ENCODE peak calls at places on chromosomes 7 and 10, in ten cellular contexts. O is NB4, H is HepG2, Q is uterus, B is ovary, E is IMR-90, S is A549, V is Peyer's patch, U is tibial nerve, X is suprapubic skin. I is an unnamed sample.

GRCh38 chr7:158094671-158095256 is 492.9 kb downstream of the PTPRN2 start:
- DNase-seq in O (no peak), H (no peak), Q (no peak), B (no peak), E (no peak), S (no peak), V (no peak), U (no peak), X (no peak), I (no peak)

GRCh38 chr10:15168296-15168780 is at the start of gene NMT2:
- DNase-seq in O (peak), H (peak), Q (peak), B (no peak), E (no peak), S (peak), V (peak), U (no peak), X (peak), I (no peak)

GRCh38 chr10:260819-261429 is 125.7 kb downstream of the ZMYND11 start:
- DNase-seq in O (no peak), H (no peak), Q (no peak), B (no peak), E (no peak), S (no peak), V (no peak), U (no peak), X (no peak), I (no peak)

GRCh38 chr7:1866601-1867000 is 196.5 kb downstream of the ELFN1 start:
- DNase-seq in O (no peak), H (no peak), Q (no peak), B (no peak), E (no peak), S (no peak), V (no peak), U (no peak), X (no peak), I (no peak)

GRCh38 chr7:157488966-157489365 is 152.2 kb downstream of the DNAJB6 start:
- DNase-seq in O (no peak), H (no peak), Q (no peak), B (no peak), E (no peak), S (no peak), V (no peak), U (no peak), X (no peak), I (no peak)

GRCh38 chr10:53702489-53702888 is 929.9 kb upstream of the MBL2 start:
- DNase-seq in O (no peak), H (no peak), Q (no peak), B (no peak), E (no peak), S (no peak), V (no peak), U (no peak), X (no peak), I (no peak)

GRCh38 chr7:88318196-88318595 is 11.5 kb upstream of the STEAP4 start:
- DNase-seq in O (no peak), H (no peak), Q (no peak), B (no peak), E (no peak), S (no peak), V (no peak), U (no peak), X (no peak), I (no peak)

GRCh38 chr10:96964131-96964530 is 132.0 kb downstream of the LCOR start:
- DNase-seq in O (no peak), H (no peak), Q (no peak), B (no peak), E (no peak), S (no peak), V (no peak), U (no peak), X (no peak), I (no peak)

GRCh38 chr7:116591202-116592040 is 66.6 kb downstream of the CAV1 start:
- DNase-seq in O (peak), H (no peak), Q (no peak), B (no peak), E (peak), S (no peak), V (no peak), U (no peak), X (no peak), I (no peak)

GRCh38 chr7:90474284-90475210 is 5.1 kb downstream of the PTTG1IP2 start:
- DNase-seq in O (no peak), H (no peak), Q (no peak), B (no peak), E (peak), S (no peak), V (no peak), U (no peak), X (no peak), I (no peak)

GRCh38 chr10:96390460-96390864 is 31.7 kb upstream of the OPALIN start:
- DNase-seq in O (no peak), H (no peak), Q (peak), B (no peak), E (no peak), S (no peak), V (no peak), U (no peak), X (no peak), I (no peak)

GRCh38 chr7:120603366-120603765 is 254.6 kb downstream of the TSPAN12 start:
- DNase-seq in O (no peak), H (no peak), Q (no peak), B (no peak), E (no peak), S (no peak), V (no peak), U (no peak), X (no peak), I (no peak)
- TF ChIP-seq POLR2A in O (no peak), H (no peak), Q (no peak), B (no peak), E (no peak), S (no peak), V (no peak), U (no peak), X (no peak), I (no peak)

GRCh38 chr7:45564485-45564884 is 9.7 kb upstream of the ADCY1 start:
- DNase-seq in O (no peak), H (no peak), Q (no peak), B (no peak), E (no peak), S (no peak), V (no peak), U (no peak), X (no peak), I (no peak)
- TF ChIP-seq POLR2A in O (no peak), H (no peak), Q (no peak), B (no peak), E (no peak), S (no peak), V (no peak), U (no peak), X (no peak), I (no peak)

DNA sequence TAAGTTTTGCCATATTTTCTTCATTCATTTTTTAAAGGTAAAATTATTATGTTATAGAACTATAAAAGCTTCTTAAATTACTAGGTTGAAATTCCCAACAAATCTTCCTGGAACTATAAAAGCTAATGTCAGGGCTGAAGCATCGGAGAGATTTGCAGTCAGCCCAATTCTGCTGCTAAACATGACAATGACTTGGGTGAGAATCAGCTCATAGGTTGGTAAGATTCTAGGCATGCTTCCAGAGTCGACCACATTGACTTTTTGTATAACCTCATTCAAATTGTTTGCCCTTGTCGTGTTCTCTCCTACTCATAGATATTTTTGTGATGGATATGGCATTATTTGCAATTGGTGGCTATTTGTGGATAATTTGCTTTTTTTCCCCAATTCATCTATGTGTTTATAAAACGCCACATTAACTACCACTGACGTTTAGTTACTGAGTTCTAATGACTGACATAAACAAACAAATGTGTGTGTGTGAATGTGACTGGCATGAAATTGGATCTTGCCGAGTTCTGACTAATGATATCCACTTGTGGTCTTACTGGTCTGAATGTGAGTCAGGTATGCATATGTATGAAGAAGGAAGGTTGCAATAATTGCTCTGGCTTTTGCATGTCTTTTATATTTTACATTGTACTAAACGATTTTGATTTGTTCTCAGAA is 579.8 kb downstream of the PARD3 start:
- DNase-seq in O (no peak), H (no peak), Q (no peak), B (no peak), E (peak), S (no peak), V (no peak), U (no peak), X (no peak), I (no peak)
- TF ChIP-seq POLR2A in O (no peak), H (no peak), Q (no peak), B (no peak), E (no peak), S (no peak), V (no peak), U (no peak), X (no peak), I (no peak)

GRCh38 chr10:110391541-110391940 is 86.8 kb upstream of the SMNDC1 start:
- DNase-seq in O (no peak), H (no peak), Q (no peak), B (no peak), E (no peak), S (no peak), V (peak), U (no peak), X (no peak), I (no peak)

GRCh38 chr10:110389250-110389649 is 84.5 kb upstream of the SMNDC1 start:
- DNase-seq in O (peak), H (no peak), Q (no peak), B (no peak), E (no peak), S (no peak), V (peak), U (no peak), X (no peak), I (no peak)

GRCh38 chr10:110387617-110387982 is 82.9 kb upstream of the SMNDC1 start:
- DNase-seq in O (no peak), H (no peak), Q (no peak), B (no peak), E (no peak), S (no peak), V (no peak), U (no peak), X (no peak), I (no peak)

GRCh38 chr10:110387983-110388681 is 83.4 kb upstream of the SMNDC1 start:
- DNase-seq in O (no peak), H (no peak), Q (no peak), B (no peak), E (no peak), S (no peak), V (peak), U (no peak), X (no peak), I (no peak)

DNA sequence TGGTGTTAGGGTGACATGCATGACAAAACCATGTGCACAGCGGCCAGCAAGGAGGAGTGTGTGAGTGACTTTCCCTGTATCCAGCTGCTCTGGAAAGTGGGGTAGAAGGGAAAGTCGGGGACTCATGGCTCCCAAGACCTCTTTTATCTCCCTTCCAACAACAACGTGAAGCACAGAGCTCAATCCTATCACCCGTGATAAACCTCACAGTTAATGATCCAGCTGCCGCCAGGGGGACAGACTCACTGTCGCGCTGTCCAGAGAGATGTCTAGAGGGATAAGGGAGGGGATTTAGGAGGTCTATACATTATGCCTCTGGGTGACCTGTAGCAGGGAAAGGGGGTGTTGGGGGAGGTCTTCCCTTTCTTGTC is 83.9 kb upstream of the SMNDC1 start:
- DNase-seq in O (no peak), H (no peak), Q (no peak), B (no peak), E (no peak), S (no peak), V (peak), U (no peak), X (no peak), I (no peak)
- TF ChIP-seq POLR2A in O (no peak), H (no peak), Q (no peak), B (no peak), E (no peak), S (no peak), V (no peak), U (no peak), X (no peak), I (no peak)

GRCh38 chr10:17166699-17167098 is 34.8 kb downstream of the TRDMT1 start:
- DNase-seq in O (no peak), H (no peak), Q (no peak), B (no peak), E (no peak), S (no peak), V (no peak), U (no peak), X (no peak), I (no peak)
- TF ChIP-seq POLR2A in O (no peak), H (no peak), Q (no peak), B (no peak), E (no peak), S (no peak), V (no peak), U (no peak), X (no peak), I (no peak)

GRCh38 chr7:73839743-73840714 is 2.3 kb downstream of the METTL27 start:
- DNase-seq in O (no peak), H (no peak), Q (no peak), B (no peak), E (no peak), S (peak), V (no peak), U (no peak), X (no peak), I (no peak)

GRCh38 chr7:73844131-73844547 is 1.8 kb upstream of the METTL27 start:
- DNase-seq in O (no peak), H (no peak), Q (no peak), B (no peak), E (no peak), S (no peak), V (no peak), U (no peak), X (no peak), I (no peak)

GRCh38 chr7:73840715-73841379 is 1.5 kb downstream of the METTL27 start:
- DNase-seq in O (peak), H (no peak), Q (no peak), B (no peak), E (no peak), S (no peak), V (no peak), U (no peak), X (no peak), I (no peak)

GRCh38 chr7:73841689-73842247 is 548 bp downstream of the METTL27 start:
- DNase-seq in O (no peak), H (no peak), Q (no peak), B (no peak), E (no peak), S (peak), V (no peak), U (no peak), X (no peak), I (no peak)

DNA sequence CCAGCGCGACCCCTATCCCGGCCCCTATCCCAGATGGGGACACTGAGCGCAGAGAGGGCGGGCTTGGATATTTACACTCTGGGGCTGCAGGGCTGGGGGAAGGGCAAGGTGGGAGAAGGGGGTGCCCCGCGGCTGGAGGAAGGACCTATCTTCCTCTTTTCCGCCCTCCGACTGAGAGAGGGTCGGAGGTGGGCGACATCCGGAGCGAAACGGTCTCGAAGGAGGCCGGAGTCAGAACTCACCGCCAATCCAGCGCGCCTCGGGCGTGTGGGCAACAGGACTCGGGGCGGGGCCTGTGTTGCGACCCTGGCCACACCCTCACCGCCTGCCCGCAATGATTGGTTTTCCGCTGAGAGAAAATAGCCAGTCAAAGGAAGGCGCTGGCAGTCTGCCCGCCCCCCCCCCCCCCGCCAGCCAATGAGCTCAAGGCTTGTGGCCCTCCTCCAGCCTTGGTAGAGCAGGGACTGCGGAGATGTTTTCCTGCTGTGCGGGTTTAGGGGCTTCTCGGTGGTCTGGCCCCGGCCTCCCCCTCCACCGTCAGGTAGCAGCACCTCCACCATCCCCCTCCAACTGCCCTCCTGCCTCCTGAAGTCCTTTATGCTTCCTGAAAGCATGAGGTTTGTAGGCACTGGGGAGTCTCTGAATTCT is at the start of gene METTL27:
- DNase-seq in O (peak), H (peak), Q (peak), B (peak), E (peak), S (peak), V (peak), U (peak), X (peak), I (peak)
- TF ChIP-seq POLR2A in O (peak), H (peak), Q (peak), B (peak), E (peak), S (peak), V (peak), U (peak), X (no peak), I (peak)